ENCODE peak calls at places on chromosomes 13 and 19, in four cellular contexts. T is A549, U is NCI-H460, M is B cell. Z is an unnamed sample.

GRCh38 chr13:28532226-28533048 is 37.5 kb upstream of the FLT1 start:
- DNase-seq in T (no peak), U (no peak), M (no peak), Z (no peak)

GRCh38 chr19:49790866-49791265 is 22.2 kb downstream of the FUZ start:
- DNase-seq in T (no peak), U (no peak), M (no peak), Z (no peak)

GRCh38 chr19:31308781-31309180 is 40.5 kb downstream of the TSHZ3 start:
- DNase-seq in T (no peak), U (no peak), M (no peak), Z (no peak)

GRCh38 chr13:26616126-26616525 is 58.6 kb downstream of the WASF3 start:
- DNase-seq in T (no peak), U (no peak), M (no peak), Z (no peak)

GRCh38 chr13:20475927-20476691 is 49.5 kb downstream of the CRYL1 start:
- DNase-seq in T (no peak), U (no peak), M (no peak), Z (no peak)

GRCh38 chr19:11481777-11482383 is 1.0 kb upstream of the ELAVL3 start:
- DNase-seq in T (peak; percentile 76), U (peak; percentile 75), M (peak; percentile 67), Z (peak; percentile 83)

GRCh38 chr13:106573855-106574254 is 5.9 kb upstream of the ARGLU1 start:
- DNase-seq in T (no peak), U (no peak), M (no peak), Z (no peak)

GRCh38 chr13:79459906-79460305 is 21.0 kb upstream of the NDFIP2 start:
- DNase-seq in T (no peak), U (no peak), M (no peak), Z (no peak)

GRCh38 chr19:3304871-3305423 is 61.4 kb upstream of the NFIC start:
- DNase-seq in T (peak; percentile 62), U (peak; percentile 46), M (peak; percentile 69), Z (peak; percentile 59)

GRCh38 chr13:77737583-77738200 is 40.2 kb downstream of the SLAIN1 start:
- DNase-seq in T (no peak), U (no peak), M (no peak), Z (no peak)

GRCh38 chr13:99256709-99257108 is 1.5 kb downstream of the GPR18 start:
- DNase-seq in T (no peak), U (no peak), M (no peak), Z (peak; percentile 7)

GRCh38 chr19:4318460-4318859 is 14.1 kb downstream of the FSD1 start:
- DNase-seq in T (no peak), U (no peak), M (no peak), Z (no peak)

GRCh38 chr19:2199215-2199614 is 35.5 kb downstream of the DOT1L start:
- DNase-seq in T (peak; percentile 22), U (no peak), M (no peak), Z (no peak)

GRCh38 chr13:110126391-110126961 is 180.5 kb downstream of the COL4A1 start:
- DNase-seq in T (no peak), U (peak; percentile 37), M (no peak), Z (peak; percentile 75)

GRCh38 chr13:96539791-96540190 is 449.9 kb downstream of the HS6ST3 start:
- DNase-seq in T (no peak), U (no peak), M (no peak), Z (no peak)

GRCh38 chr13:74229242-74229641 is 95.0 kb upstream of the KLF12 start:
- DNase-seq in T (no peak), U (no peak), M (no peak), Z (no peak)

GRCh38 chr19:41442473-41443360 is at the start of gene ERICH4:
- DNase-seq in T (no peak), U (no peak), M (no peak), Z (no peak)

GRCh38 chr19:43467730-43468129 is 2.3 kb upstream of the LYPD3 start:
- DNase-seq in T (no peak), U (peak; percentile 14), M (no peak), Z (peak; percentile 86)

GRCh38 chr19:15469513-15470297 is 5.4 kb upstream of the RASAL3 start:
- DNase-seq in T (no peak), U (no peak), M (no peak), Z (no peak)

GRCh38 chr13:20902438-20903163 is at the start of gene XPO4:
- DNase-seq in T (peak; percentile 59), U (peak; percentile 58), M (peak; percentile 71), Z (peak; percentile 64)

GRCh38 chr13:37956536-37956935 is 87.0 kb upstream of the TRPC4 start:
- DNase-seq in T (no peak), U (no peak), M (no peak), Z (no peak)

GRCh38 chr19:41226053-41226873 is 7.2 kb downstream of the AXL start:
- DNase-seq in T (peak; percentile 97), U (peak; percentile 45), M (no peak), Z (peak; percentile 38)

GRCh38 chr13:23876265-23876664 is 12.9 kb downstream of the MIPEP start:
- DNase-seq in T (no peak), U (no peak), M (no peak), Z (peak; percentile 16)